ENCODE peak calls at places on chromosomes 3 and 15, in nine cellular contexts. One of them, this sample, is unnamed.
A peak's percentile ranks its signal among the peaks of the same experiment; 100 is the strongest.

GRCh38 chr15:42679285-42680141 is 57.4 kb downstream of the CDAN1 start:
- DNase-seq in brain microvascular endothelial cell: no peak
- DNase-seq in NCI-H1105: no peak
- DNase-seq in left cardiac atrium: no peak
- DNase-seq in HFFc6: no peak
- DNase-seq in MM.1S: no peak
- DNase-seq in activated effector memory CD4-positive, alpha-beta T cell treated with anti-CD3 and anti-CD28 coated beads, Interleukin-2, amount 50 U/mL, for 16 hours: no peak
- DNase-seq in NCI-H1417: no peak
- DNase-seq in GM20000: no peak
- DNase-seq in this sample: peak; percentile 2

GRCh38 chr3:115615001-115615447 is 8.3 kb upstream of the GAP43 start:
- DNase-seq in brain microvascular endothelial cell: peak; percentile 9
- DNase-seq in NCI-H1105: no peak
- DNase-seq in left cardiac atrium: no peak
- DNase-seq in HFFc6: no peak
- DNase-seq in MM.1S: no peak
- DNase-seq in activated effector memory CD4-positive, alpha-beta T cell treated with anti-CD3 and anti-CD28 coated beads, Interleukin-2, amount 50 U/mL, for 16 hours: no peak
- DNase-seq in NCI-H1417: no peak
- DNase-seq in GM20000: no peak
- DNase-seq in this sample: no peak

GRCh38 chr15:40543631-40544294 is 21.1 kb downstream of the CCDC32 start:
- DNase-seq in brain microvascular endothelial cell: no peak
- DNase-seq in NCI-H1105: no peak
- DNase-seq in left cardiac atrium: no peak
- DNase-seq in HFFc6: no peak
- DNase-seq in MM.1S: peak; percentile 71
- DNase-seq in activated effector memory CD4-positive, alpha-beta T cell treated with anti-CD3 and anti-CD28 coated beads, Interleukin-2, amount 50 U/mL, for 16 hours: no peak
- DNase-seq in NCI-H1417: no peak
- DNase-seq in GM20000: peak; percentile 51
- DNase-seq in this sample: no peak

GRCh38 chr15:71752604-71753289 is 57.6 kb upstream of the NR2E3 start:
- DNase-seq in brain microvascular endothelial cell: peak; percentile 98
- DNase-seq in NCI-H1105: peak; percentile 51
- DNase-seq in left cardiac atrium: no peak
- DNase-seq in HFFc6: peak; percentile 98
- DNase-seq in MM.1S: peak; percentile 9
- DNase-seq in activated effector memory CD4-positive, alpha-beta T cell treated with anti-CD3 and anti-CD28 coated beads, Interleukin-2, amount 50 U/mL, for 16 hours: no peak
- DNase-seq in NCI-H1417: peak; percentile 65
- DNase-seq in GM20000: peak; percentile 54
- DNase-seq in this sample: peak; percentile 30

GRCh38 chr3:13482106-13482690 is 2.1 kb downstream of the HDAC11 start:
- DNase-seq in brain microvascular endothelial cell: no peak
- DNase-seq in NCI-H1105: no peak
- DNase-seq in left cardiac atrium: no peak
- DNase-seq in HFFc6: no peak
- DNase-seq in MM.1S: no peak
- DNase-seq in activated effector memory CD4-positive, alpha-beta T cell treated with anti-CD3 and anti-CD28 coated beads, Interleukin-2, amount 50 U/mL, for 16 hours: no peak
- DNase-seq in NCI-H1417: no peak
- DNase-seq in GM20000: no peak
- DNase-seq in this sample: peak; percentile 7

GRCh38 chr3:146382386-146382785 is 87.0 kb downstream of the PLSCR2 start:
- DNase-seq in brain microvascular endothelial cell: peak; percentile 54
- DNase-seq in NCI-H1105: no peak
- DNase-seq in left cardiac atrium: no peak
- DNase-seq in HFFc6: peak; percentile 19
- DNase-seq in MM.1S: no peak
- DNase-seq in activated effector memory CD4-positive, alpha-beta T cell treated with anti-CD3 and anti-CD28 coated beads, Interleukin-2, amount 50 U/mL, for 16 hours: no peak
- DNase-seq in NCI-H1417: peak; percentile 45
- DNase-seq in GM20000: no peak
- DNase-seq in this sample: peak; percentile 3

GRCh38 chr3:188262913-188263683 is 109.1 kb downstream of the LPP start:
- DNase-seq in brain microvascular endothelial cell: peak; percentile 62
- DNase-seq in NCI-H1105: no peak
- DNase-seq in left cardiac atrium: no peak
- DNase-seq in HFFc6: peak; percentile 92
- DNase-seq in MM.1S: no peak
- DNase-seq in activated effector memory CD4-positive, alpha-beta T cell treated with anti-CD3 and anti-CD28 coated beads, Interleukin-2, amount 50 U/mL, for 16 hours: no peak
- DNase-seq in NCI-H1417: peak; percentile 72
- DNase-seq in GM20000: no peak
- DNase-seq in this sample: peak; percentile 62

GRCh38 chr15:38547255-38547997 is 17.2 kb downstream of the RASGRP1 start:
- DNase-seq in brain microvascular endothelial cell: peak; percentile 20
- DNase-seq in NCI-H1105: no peak
- DNase-seq in left cardiac atrium: no peak
- DNase-seq in HFFc6: peak; percentile 69
- DNase-seq in MM.1S: no peak
- DNase-seq in activated effector memory CD4-positive, alpha-beta T cell treated with anti-CD3 and anti-CD28 coated beads, Interleukin-2, amount 50 U/mL, for 16 hours: no peak
- DNase-seq in NCI-H1417: no peak
- DNase-seq in GM20000: no peak
- DNase-seq in this sample: peak; percentile 26

GRCh38 chr15:60395276-60396011 is 2.3 kb downstream of the ANXA2 start:
- DNase-seq in brain microvascular endothelial cell: no peak
- DNase-seq in NCI-H1105: no peak
- DNase-seq in left cardiac atrium: no peak
- DNase-seq in HFFc6: no peak
- DNase-seq in MM.1S: no peak
- DNase-seq in activated effector memory CD4-positive, alpha-beta T cell treated with anti-CD3 and anti-CD28 coated beads, Interleukin-2, amount 50 U/mL, for 16 hours: no peak
- DNase-seq in NCI-H1417: no peak
- DNase-seq in GM20000: no peak
- DNase-seq in this sample: peak; percentile 35

GRCh38 chr15:57335326-57336118 is 40.8 kb upstream of the CGNL1 start:
- DNase-seq in brain microvascular endothelial cell: no peak
- DNase-seq in NCI-H1105: no peak
- DNase-seq in left cardiac atrium: no peak
- DNase-seq in HFFc6: no peak
- DNase-seq in MM.1S: no peak
- DNase-seq in activated effector memory CD4-positive, alpha-beta T cell treated with anti-CD3 and anti-CD28 coated beads, Interleukin-2, amount 50 U/mL, for 16 hours: no peak
- DNase-seq in NCI-H1417: no peak
- DNase-seq in GM20000: no peak
- DNase-seq in this sample: peak; percentile 90

GRCh38 chr3:50156991-50157493 is 1.9 kb downstream of the SEMA3F start:
- DNase-seq in brain microvascular endothelial cell: no peak
- DNase-seq in NCI-H1105: no peak
- DNase-seq in left cardiac atrium: no peak
- DNase-seq in HFFc6: no peak
- DNase-seq in MM.1S: no peak
- DNase-seq in activated effector memory CD4-positive, alpha-beta T cell treated with anti-CD3 and anti-CD28 coated beads, Interleukin-2, amount 50 U/mL, for 16 hours: no peak
- DNase-seq in NCI-H1417: no peak
- DNase-seq in GM20000: no peak
- DNase-seq in this sample: peak; percentile 43

GRCh38 chr3:144361002-144361401 is 389.4 kb downstream of the DIPK2A start:
- DNase-seq in brain microvascular endothelial cell: peak; percentile 5
- DNase-seq in NCI-H1105: no peak
- DNase-seq in left cardiac atrium: no peak
- DNase-seq in HFFc6: no peak
- DNase-seq in MM.1S: no peak
- DNase-seq in activated effector memory CD4-positive, alpha-beta T cell treated with anti-CD3 and anti-CD28 coated beads, Interleukin-2, amount 50 U/mL, for 16 hours: no peak
- DNase-seq in NCI-H1417: no peak
- DNase-seq in GM20000: no peak
- DNase-seq in this sample: no peak

GRCh38 chr3:72301779-72302178 is 516.8 kb upstream of the PROK2 start:
- DNase-seq in brain microvascular endothelial cell: no peak
- DNase-seq in NCI-H1105: no peak
- DNase-seq in left cardiac atrium: no peak
- DNase-seq in HFFc6: no peak
- DNase-seq in MM.1S: no peak
- DNase-seq in activated effector memory CD4-positive, alpha-beta T cell treated with anti-CD3 and anti-CD28 coated beads, Interleukin-2, amount 50 U/mL, for 16 hours: no peak
- DNase-seq in NCI-H1417: no peak
- DNase-seq in GM20000: no peak
- DNase-seq in this sample: peak; percentile 69

GRCh38 chr3:165895919-165896318 is 58.7 kb upstream of the BCHE start:
- DNase-seq in brain microvascular endothelial cell: peak; percentile 9
- DNase-seq in NCI-H1105: no peak
- DNase-seq in left cardiac atrium: no peak
- DNase-seq in HFFc6: no peak
- DNase-seq in MM.1S: peak; percentile 39
- DNase-seq in activated effector memory CD4-positive, alpha-beta T cell treated with anti-CD3 and anti-CD28 coated beads, Interleukin-2, amount 50 U/mL, for 16 hours: no peak
- DNase-seq in NCI-H1417: peak; percentile 24
- DNase-seq in GM20000: no peak
- DNase-seq in this sample: peak; percentile 73

GRCh38 chr15:27086146-27086545 is 115.2 kb downstream of the GABRG3 start:
- DNase-seq in brain microvascular endothelial cell: no peak
- DNase-seq in NCI-H1105: no peak
- DNase-seq in left cardiac atrium: no peak
- DNase-seq in HFFc6: no peak
- DNase-seq in MM.1S: no peak
- DNase-seq in activated effector memory CD4-positive, alpha-beta T cell treated with anti-CD3 and anti-CD28 coated beads, Interleukin-2, amount 50 U/mL, for 16 hours: no peak
- DNase-seq in NCI-H1417: no peak
- DNase-seq in GM20000: no peak
- DNase-seq in this sample: no peak

GRCh38 chr3:50503504-50503903 is at the start of gene CACNA2D2:
- DNase-seq in brain microvascular endothelial cell: no peak
- DNase-seq in NCI-H1105: peak; percentile 48
- DNase-seq in left cardiac atrium: peak; percentile 70
- DNase-seq in HFFc6: no peak
- DNase-seq in MM.1S: peak; percentile 37
- DNase-seq in activated effector memory CD4-positive, alpha-beta T cell treated with anti-CD3 and anti-CD28 coated beads, Interleukin-2, amount 50 U/mL, for 16 hours: peak; percentile 83
- DNase-seq in NCI-H1417: peak; percentile 46
- DNase-seq in GM20000: peak; percentile 62
- DNase-seq in this sample: peak; percentile 70

GRCh38 chr3:141998674-141999290 is 122.3 kb downstream of the ATP1B3 start:
- DNase-seq in brain microvascular endothelial cell: no peak
- DNase-seq in NCI-H1105: no peak
- DNase-seq in left cardiac atrium: no peak
- DNase-seq in HFFc6: peak; percentile 22
- DNase-seq in MM.1S: peak; percentile 15
- DNase-seq in activated effector memory CD4-positive, alpha-beta T cell treated with anti-CD3 and anti-CD28 coated beads, Interleukin-2, amount 50 U/mL, for 16 hours: no peak
- DNase-seq in NCI-H1417: peak; percentile 25
- DNase-seq in GM20000: no peak
- DNase-seq in this sample: peak; percentile 4

GRCh38 chr3:59540696-59541095 is 490.9 kb upstream of the CFAP20DC start:
- DNase-seq in brain microvascular endothelial cell: no peak
- DNase-seq in NCI-H1105: no peak
- DNase-seq in left cardiac atrium: no peak
- DNase-seq in HFFc6: no peak
- DNase-seq in MM.1S: no peak
- DNase-seq in activated effector memory CD4-positive, alpha-beta T cell treated with anti-CD3 and anti-CD28 coated beads, Interleukin-2, amount 50 U/mL, for 16 hours: no peak
- DNase-seq in NCI-H1417: no peak
- DNase-seq in GM20000: peak; percentile 61
- DNase-seq in this sample: no peak

This sample was measured in NCI-H69.